ENCODE peak calls at places on chromosome 14, in five cellular contexts. V is kidney epithelial cell, W is neural crest cell, B is brain microvascular endothelial cell, O is GM13977. M is an unnamed sample.

GRCh38 chr14:99878563-99878962 is 85.3 kb downstream of the EML1 start:
- DNase-seq in V (no peak), W (no peak), B (no peak), O (no peak), M (no peak)

GRCh38 chr14:75339059-75339458 is 60.4 kb downstream of the FOS start:
- DNase-seq in V (peak; percentile 18), W (no peak), B (no peak), O (no peak), M (peak; percentile 51)

GRCh38 chr14:59918824-59919581 is 941 bp upstream of the LRRC9 start:
- DNase-seq in V (no peak), W (no peak), B (peak; percentile 36), O (peak; percentile 58), M (peak; percentile 57)

GRCh38 chr14:47705683-47706082 is 30.3 kb upstream of the MDGA2 start:
- DNase-seq in V (no peak), W (no peak), B (no peak), O (no peak), M (no peak)

GRCh38 chr14:47044841-47045240 is 393.3 kb upstream of the RPL10L start:
- DNase-seq in V (no peak), W (no peak), B (peak; percentile 11), O (no peak), M (no peak)

GRCh38 chr14:34064349-34064748 is 113.5 kb upstream of the EGLN3 start:
- DNase-seq in V (no peak), W (no peak), B (no peak), O (no peak), M (peak; percentile 72)

GRCh38 chr14:84864582-84865271 is 665.2 kb upstream of the FLRT2 start:
- DNase-seq in V (no peak), W (no peak), B (no peak), O (no peak), M (no peak)

GRCh38 chr14:51430600-51430999 is 190.6 kb downstream of the TMX1 start:
- DNase-seq in V (no peak), W (peak; percentile 21), B (no peak), O (no peak), M (peak; percentile 44)

GRCh38 chr14:59529189-59529588 is 44.9 kb downstream of the JKAMP start:
- DNase-seq in V (no peak), W (no peak), B (no peak), O (no peak), M (no peak)

GRCh38 chr14:56659361-56659760 is 79.8 kb downstream of the TMEM260 start:
- DNase-seq in V (no peak), W (no peak), B (no peak), O (no peak), M (no peak)
- TF ChIP-seq CTCF in V (no peak), W (no peak), B (no peak), O (no peak), M (no peak)

DNA sequence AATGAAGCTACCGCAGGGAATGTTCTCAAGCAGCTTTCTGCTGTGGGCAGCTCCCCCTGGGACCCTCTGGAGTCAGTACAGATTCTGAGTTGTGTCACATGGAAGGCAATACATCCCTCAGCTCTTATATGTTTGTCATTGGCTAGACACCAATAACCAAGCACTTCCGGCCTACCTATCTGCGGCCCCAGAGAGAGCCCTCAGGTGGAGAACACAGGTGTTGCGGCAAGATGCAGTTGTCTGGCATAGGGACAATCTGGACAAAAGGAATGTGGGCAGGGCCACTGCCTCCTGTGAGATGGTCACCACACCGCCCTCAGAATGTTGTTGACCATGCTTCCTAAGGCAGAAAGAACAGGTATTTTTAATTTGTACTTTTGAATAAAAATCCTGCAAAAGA is 118.7 kb downstream of the BRMS1L start:
- DNase-seq in V (no peak), W (no peak), B (no peak), O (peak; percentile 25), M (peak; percentile 1)
- TF ChIP-seq CTCF in V (peak; percentile 13), W (peak; percentile 38), B (peak; percentile 40), O (peak; percentile 43), M (no peak)

DNA sequence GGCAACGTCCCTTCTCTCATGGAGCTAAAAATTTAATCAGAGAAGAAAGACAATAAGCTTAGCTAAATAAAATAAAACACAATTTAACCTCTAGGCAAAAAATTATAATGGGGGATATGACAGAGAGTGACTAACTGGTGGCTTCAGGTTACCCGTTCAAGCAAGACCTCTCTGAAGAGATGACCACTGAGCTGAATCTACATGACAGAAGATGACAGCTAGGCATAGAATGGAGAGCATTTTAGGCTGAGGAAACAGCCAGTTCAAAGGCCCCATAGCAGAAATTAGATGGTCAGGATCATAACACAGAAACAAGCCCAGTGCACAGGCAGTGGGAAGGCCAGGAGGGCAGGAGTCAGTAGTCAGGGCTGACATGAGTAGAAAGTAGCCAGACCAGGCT is 1094.3 kb downstream of the VRK1 start:
- DNase-seq in V (no peak), W (no peak), B (no peak), O (no peak), M (no peak)
- TF ChIP-seq CTCF in V (no peak), W (no peak), B (no peak), O (no peak), M (no peak)

GRCh38 chr14:88234442-88234841 is 88.6 kb downstream of the KCNK10 start:
- DNase-seq in V (no peak), W (no peak), B (no peak), O (no peak), M (no peak)

GRCh38 chr14:88229428-88229827 is 93.6 kb downstream of the KCNK10 start:
- DNase-seq in V (no peak), W (no peak), B (no peak), O (no peak), M (no peak)

GRCh38 chr14:88232783-88233182 is 90.3 kb downstream of the KCNK10 start:
- DNase-seq in V (no peak), W (no peak), B (no peak), O (no peak), M (no peak)

GRCh38 chr14:88231626-88232025 is 91.4 kb downstream of the KCNK10 start:
- DNase-seq in V (no peak), W (no peak), B (no peak), O (no peak), M (no peak)

GRCh38 chr14:88233915-88234314 is 89.2 kb downstream of the KCNK10 start:
- DNase-seq in V (no peak), W (no peak), B (no peak), O (no peak), M (peak; percentile 5)
- TF ChIP-seq CTCF in V (peak; percentile 4), W (peak; percentile 36), B (peak; percentile 10), O (peak; percentile 53), M (no peak)

DNA sequence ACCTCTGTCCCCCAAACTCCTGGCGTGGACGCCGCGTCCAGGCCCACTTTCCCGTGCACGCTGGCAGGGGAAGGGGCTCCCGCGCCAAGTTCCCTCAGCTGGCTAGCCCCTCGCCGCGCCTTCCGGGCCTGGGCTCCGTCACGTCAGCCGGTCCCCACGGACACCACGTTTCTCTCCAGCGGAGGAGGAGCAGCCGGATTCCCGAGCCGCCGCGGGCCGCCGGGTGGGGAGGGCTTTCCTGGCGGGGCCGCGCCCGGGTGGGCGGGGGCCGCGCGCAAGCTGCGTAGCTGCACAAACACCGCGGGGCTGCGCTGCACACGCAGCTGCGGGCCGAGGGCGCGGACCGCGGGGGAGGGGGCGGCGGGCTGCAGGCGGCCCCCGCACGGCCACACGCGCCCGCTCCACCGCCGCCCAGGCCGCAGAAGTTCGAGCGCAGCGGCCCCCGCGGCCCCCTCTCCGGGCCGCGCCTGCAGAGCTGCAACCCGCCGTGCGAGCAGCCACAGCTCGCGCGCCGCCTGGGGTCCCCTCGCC is 45.1 kb upstream of the PNMA1 start:
- DNase-seq in V (no peak), W (peak; percentile 33), B (no peak), O (peak; percentile 73), M (peak; percentile 67)
- TF ChIP-seq CTCF in V (no peak), W (no peak), B (no peak), O (peak; percentile 47), M (no peak)

DNA sequence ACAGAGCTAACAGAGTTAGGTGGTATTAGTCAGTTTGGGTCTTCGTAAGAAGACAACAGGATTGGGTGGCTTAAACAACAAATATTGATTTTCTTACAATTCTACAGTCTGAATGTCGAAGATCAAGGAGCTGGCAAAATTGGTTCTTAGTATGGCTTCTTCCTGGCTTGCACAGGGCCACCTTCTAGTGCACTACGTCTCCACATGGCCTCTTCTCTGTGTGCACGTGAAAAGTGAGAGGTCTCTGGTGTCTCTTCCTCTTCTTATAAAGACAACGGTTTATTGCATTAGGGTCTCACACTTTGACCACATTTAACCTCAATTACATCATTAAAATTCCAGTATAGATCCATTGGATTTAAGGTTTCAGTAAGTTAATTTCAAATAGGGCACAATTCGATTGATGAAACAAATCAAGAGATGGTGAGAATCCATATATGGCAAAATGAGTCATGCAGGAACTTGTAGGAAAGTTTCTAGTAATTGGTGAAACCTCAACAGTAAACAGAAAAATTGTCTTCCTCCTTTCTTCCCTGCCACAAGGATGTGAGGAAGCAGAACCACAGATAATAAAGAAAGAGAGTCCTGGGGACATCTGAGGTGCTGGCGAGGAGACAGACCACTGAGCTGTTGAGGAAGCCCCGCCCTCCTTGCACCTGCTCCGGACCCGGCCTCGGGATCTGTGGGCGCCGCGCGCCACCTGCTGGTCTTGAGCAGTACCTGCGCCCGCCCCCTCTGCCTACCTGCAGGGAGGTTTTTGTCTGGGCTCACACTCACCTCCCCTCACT is 846.7 kb downstream of the TMEM121 start:
- DNase-seq in V (no peak), W (no peak), B (no peak), O (peak; percentile 72), M (no peak)
- TF ChIP-seq CTCF in V (no peak), W (peak; percentile 23), B (peak; percentile 29), O (peak; percentile 97), M (peak; percentile 26)